ENCODE peak calls at places on chromosomes 5 and 9, in six cellular contexts. S is ovary, V is fibroblast of the aortic adventitia, H is psoas muscle, A is adrenal gland, I is cardiac fibroblast. Z is an unnamed sample.

GRCh38 chr5:93800988-93801811 is 59.8 kb upstream of the POU5F2 start:
- DNase-seq in S (no peak), V (peak), H (peak), A (peak), I (peak), Z (peak)

GRCh38 chr9:134263575-134263974 is 62.7 kb upstream of the RXRA start:
- DNase-seq in S (peak), V (no peak), H (no peak), A (no peak), I (no peak), Z (peak)

GRCh38 chr9:1366300-1366699 is 316.1 kb downstream of the DMRT2 start:
- DNase-seq in S (no peak), V (no peak), H (no peak), A (no peak), I (no peak), Z (no peak)

GRCh38 chr9:90442738-90443137 is 199.9 kb downstream of the DIRAS2 start:
- DNase-seq in S (no peak), V (no peak), H (no peak), A (no peak), I (no peak), Z (no peak)

GRCh38 chr9:93952784-93953491 is 2.2 kb downstream of the BARX1 start:
- DNase-seq in S (no peak), V (no peak), H (no peak), A (no peak), I (no peak), Z (no peak)

GRCh38 chr5:54632131-54632551 is 114.6 kb downstream of the SNX18 start:
- DNase-seq in S (peak), V (peak), H (no peak), A (no peak), I (peak), Z (peak)

GRCh38 chr5:102627311-102627710 is 127.8 kb upstream of the PAM start:
- DNase-seq in S (no peak), V (peak), H (no peak), A (no peak), I (no peak), Z (no peak)

GRCh38 chr5:173472784-173473278 is 143.6 kb downstream of the BOD1 start:
- DNase-seq in S (no peak), V (peak), H (peak), A (peak), I (peak), Z (peak)

GRCh38 chr5:7902201-7902600 is 33.3 kb downstream of the MTRR start:
- DNase-seq in S (no peak), V (peak), H (no peak), A (no peak), I (no peak), Z (no peak)

DNA sequence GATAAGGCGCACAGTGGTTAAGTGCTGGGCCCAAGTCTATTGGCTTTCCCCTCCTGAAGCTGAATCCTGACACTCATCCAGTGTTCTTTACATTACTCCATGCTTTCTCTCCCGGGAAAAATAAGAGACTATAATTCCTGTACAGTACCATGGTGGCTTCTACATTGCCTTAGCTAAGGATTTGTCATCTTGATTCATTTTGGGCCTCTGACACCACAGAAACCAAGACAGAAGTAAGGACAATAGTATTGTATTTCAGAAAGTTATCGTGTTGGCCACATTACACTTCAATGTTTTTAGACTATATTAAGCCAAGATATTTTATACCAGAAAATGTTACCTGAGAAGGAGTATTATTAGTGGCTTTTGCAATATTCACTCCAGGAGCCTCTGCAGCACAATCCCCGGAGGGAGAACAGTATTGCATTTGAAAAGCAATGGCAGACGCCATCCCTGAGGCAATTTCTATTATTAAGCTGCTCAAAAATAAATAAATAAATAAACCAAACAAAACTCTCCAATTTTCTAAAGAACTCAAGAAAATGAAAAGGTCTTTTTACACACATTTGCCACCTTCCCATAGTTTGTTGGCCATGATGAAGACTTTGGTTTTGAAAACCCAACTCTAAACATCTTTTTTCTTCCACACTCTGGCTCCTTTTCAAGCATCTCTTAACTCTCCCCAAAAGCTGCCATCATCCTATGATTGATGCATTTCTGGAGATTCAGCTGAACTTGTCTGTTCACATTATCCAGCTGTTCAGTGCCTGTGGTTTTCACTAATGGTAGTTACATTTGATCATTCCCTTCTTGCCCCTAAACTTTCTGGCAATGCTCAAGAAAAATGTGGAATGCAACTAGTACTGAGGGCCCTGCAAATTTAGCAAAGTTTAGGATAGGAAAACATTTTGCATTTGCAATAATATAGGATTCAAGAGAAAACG is 267.8 kb downstream of the ENC1 start:
- DNase-seq in S (no peak), V (peak), H (no peak), A (no peak), I (no peak), Z (no peak)
- H3K4me3 ChIP-seq in S (no peak), V (no peak), H (no peak), A (no peak), I (no peak), Z (no peak)

DNA sequence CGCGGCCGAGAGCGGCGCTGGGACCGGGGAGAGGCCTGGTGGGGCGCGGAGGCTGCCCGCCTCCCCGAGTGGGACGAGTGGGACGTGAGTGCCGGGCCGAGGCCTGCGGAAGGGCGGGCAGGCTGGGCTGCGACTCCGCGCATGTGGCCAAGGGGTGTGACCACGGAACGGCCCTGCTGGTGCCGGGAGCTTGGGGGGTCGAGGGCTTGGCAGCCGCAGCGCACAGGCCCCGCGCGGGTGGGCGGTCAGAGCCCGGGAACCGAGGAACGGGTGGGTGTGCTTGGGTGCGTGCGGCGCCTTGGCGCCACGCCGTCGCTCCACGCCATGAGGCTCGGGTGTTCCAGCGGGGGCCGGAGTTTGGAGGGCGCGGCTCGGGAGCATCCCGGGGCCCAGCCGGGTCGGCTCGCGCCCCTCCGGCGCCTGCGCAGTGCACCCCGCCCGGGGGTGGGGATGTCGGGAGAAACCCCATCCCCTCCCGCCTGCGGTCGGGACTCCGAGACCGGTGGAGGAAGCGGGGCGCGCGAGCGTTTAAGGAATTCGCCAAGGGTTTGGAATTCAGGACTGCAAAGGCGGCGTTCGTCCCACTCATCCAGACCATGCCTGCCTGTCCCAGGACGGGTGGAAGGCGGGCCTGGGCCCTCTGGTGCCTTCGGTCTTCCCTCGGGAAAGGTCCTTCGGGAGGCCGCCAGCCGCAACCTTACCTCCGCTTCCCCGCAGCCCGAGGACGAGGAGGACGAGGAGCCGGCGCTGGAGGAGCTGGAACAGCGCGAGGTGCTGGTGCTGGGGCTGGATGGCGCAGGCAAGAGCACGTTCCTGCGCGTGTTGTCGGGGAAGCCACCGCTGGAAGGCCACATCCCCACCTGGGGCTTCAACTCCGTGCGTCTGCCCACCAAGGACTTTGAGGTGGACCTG is 632 bp downstream of the ARL10 start:
- DNase-seq in S (peak), V (peak), H (peak), A (no peak), I (peak), Z (peak)
- H3K4me3 ChIP-seq in S (peak), V (peak), H (peak), A (peak), I (peak), Z (peak)

GRCh38 chr9:36470891-36471290 is 70.8 kb upstream of the RNF38 start:
- DNase-seq in S (peak), V (peak), H (peak), A (peak), I (peak), Z (peak)
- H3K4me3 ChIP-seq in S (peak), V (peak), H (peak), A (no peak), I (no peak), Z (peak)

DNA sequence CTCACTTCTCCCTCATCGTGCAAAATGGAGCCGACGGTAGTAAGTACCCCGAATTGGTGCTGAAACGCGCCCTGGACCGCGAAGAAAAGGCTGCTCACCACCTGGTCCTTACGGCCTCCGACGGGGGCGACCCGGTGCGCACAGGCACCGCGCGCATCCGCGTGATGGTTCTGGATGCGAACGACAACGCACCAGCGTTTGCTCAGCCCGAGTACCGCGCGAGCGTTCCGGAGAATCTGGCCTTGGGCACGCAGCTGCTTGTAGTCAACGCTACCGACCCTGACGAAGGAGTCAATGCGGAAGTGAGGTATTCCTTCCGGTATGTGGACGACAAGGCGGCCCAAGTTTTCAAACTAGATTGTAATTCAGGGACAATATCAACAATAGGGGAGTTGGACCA is 979 bp downstream of the PCDHGA12 start:
- DNase-seq in S (no peak), V (peak), H (no peak), A (no peak), I (peak), Z (no peak)
- H3K4me3 ChIP-seq in S (no peak), V (peak), H (peak), A (no peak), I (peak), Z (peak)

GRCh38 chr5:142014911-142015584 is 2.2 kb upstream of the GNPDA1 start:
- DNase-seq in S (peak), V (peak), H (no peak), A (no peak), I (peak), Z (no peak)

GRCh38 chr5:142012186-142012785 is 541 bp downstream of the GNPDA1 start:
- DNase-seq in S (peak), V (peak), H (peak), A (peak), I (peak), Z (peak)

GRCh38 chr5:142012792-142013388 is at the start of gene GNPDA1:
- DNase-seq in S (peak), V (peak), H (peak), A (peak), I (peak), Z (peak)

GRCh38 chr5:142015781-142016533 is 3.1 kb upstream of the GNPDA1 start:
- DNase-seq in S (no peak), V (peak), H (no peak), A (no peak), I (peak), Z (no peak)

DNA sequence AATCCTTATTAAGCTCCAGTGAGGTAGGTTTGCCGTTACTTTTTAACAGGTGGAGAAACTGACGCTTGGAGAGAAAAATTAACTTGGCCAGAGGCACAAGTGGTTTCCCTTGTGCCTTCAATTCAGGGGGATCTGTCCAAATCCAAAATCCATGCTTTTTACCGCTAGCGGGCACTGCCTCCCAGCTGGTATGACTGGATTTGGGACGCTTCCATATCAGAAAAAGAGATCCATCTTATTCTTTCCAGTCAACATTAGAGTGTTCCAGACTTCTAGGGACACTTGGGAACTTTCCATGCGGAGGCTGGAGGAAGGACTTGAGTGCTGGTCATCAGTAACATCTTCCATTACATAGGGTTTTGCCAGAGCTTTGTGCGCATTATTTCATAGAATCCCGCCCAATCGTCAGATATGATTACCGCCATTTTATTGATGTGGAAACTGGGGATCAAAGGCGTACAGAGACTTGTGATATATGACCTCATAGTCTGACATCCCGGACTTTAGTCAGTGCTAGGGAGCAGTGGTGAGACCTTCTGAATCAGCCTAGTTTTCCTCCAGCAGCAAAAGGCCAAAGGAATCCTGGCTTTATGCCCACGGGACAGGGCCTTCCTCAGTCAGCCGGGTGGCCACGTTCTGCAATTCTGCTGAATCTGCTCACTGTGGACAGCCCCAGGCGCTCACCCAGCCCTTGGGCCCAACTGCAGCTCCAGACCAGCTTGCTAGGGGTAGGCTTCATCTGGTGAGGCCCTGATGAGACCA is 1.1 kb upstream of the GNPDA1 start:
- DNase-seq in S (peak), V (peak), H (peak), A (peak), I (peak), Z (peak)
- H3K4me3 ChIP-seq in S (no peak), V (no peak), H (peak), A (no peak), I (no peak), Z (peak)

GRCh38 chr5:149426931-149427330 is 47.8 kb upstream of the IL17B start:
- DNase-seq in S (no peak), V (no peak), H (no peak), A (no peak), I (no peak), Z (no peak)

GRCh38 chr5:149427374-149427773 is 48.3 kb upstream of the IL17B start:
- DNase-seq in S (no peak), V (no peak), H (no peak), A (no peak), I (no peak), Z (no peak)

GRCh38 chr5:149424371-149425315 is 45.6 kb upstream of the IL17B start:
- DNase-seq in S (no peak), V (no peak), H (no peak), A (no peak), I (no peak), Z (no peak)

GRCh38 chr5:149423287-149424268 is 44.5 kb upstream of the IL17B start:
- DNase-seq in S (peak), V (no peak), H (no peak), A (peak), I (peak), Z (peak)

GRCh38 chr5:149425729-149426128 is 46.6 kb upstream of the IL17B start:
- DNase-seq in S (no peak), V (no peak), H (no peak), A (no peak), I (no peak), Z (no peak)
- H3K4me3 ChIP-seq in S (no peak), V (no peak), H (no peak), A (no peak), I (no peak), Z (peak)

GRCh38 chr5:38468978-38469706 is 87.3 kb downstream of the LIFR start:
- DNase-seq in S (peak), V (peak), H (peak), A (peak), I (peak), Z (peak)

GRCh38 chr5:38469707-38470267 is 86.7 kb downstream of the LIFR start:
- DNase-seq in S (no peak), V (no peak), H (no peak), A (no peak), I (no peak), Z (no peak)

GRCh38 chr5:38472541-38472940 is 83.9 kb downstream of the LIFR start:
- DNase-seq in S (no peak), V (no peak), H (no peak), A (no peak), I (no peak), Z (no peak)

GRCh38 chr5:38471709-38472108 is 84.7 kb downstream of the LIFR start:
- DNase-seq in S (no peak), V (no peak), H (no peak), A (no peak), I (no peak), Z (no peak)

GRCh38 chr5:38473008-38473407 is 83.4 kb downstream of the LIFR start:
- DNase-seq in S (no peak), V (no peak), H (no peak), A (no peak), I (peak), Z (peak)
- H3K4me3 ChIP-seq in S (no peak), V (no peak), H (no peak), A (no peak), I (no peak), Z (no peak)

Z was measured in right cardiac atrium.